ENCODE peak calls at places on chromosomes 12 and 14, in ten cellular contexts. I is pancreas, O is endothelial cell, V is coronary artery, L is lower leg skin, Y is astrocyte of the spinal cord, B is dorsolateral prefrontal cortex, E is brain microvascular endothelial cell, G is GM23338, K is A549. M is an unnamed sample.

GRCh38 chr12:130470969-130471368 is 133.3 kb downstream of the PIWIL1 start:
- DNase-seq in O (no peak), Y (no peak), V (no peak), B (no peak), K (no peak), L (no peak), I (no peak), E (no peak), G (no peak), M (no peak)

GRCh38 chr14:60487211-60487610 is 1.3 kb upstream of the C14orf39 start:
- DNase-seq in I (no peak), O (no peak), B (no peak), L (no peak), Y (no peak), K (no peak), E (no peak), V (no peak), G (no peak), M (no peak)

GRCh38 chr12:113136128-113136989 is 798 bp upstream of the RASAL1 start:
- DNase-seq in K (peak; percentile 55), Y (no peak), G (peak; percentile 55), V (no peak), B (peak; percentile 77), I (no peak), L (no peak), E (no peak), O (no peak), M (no peak)

GRCh38 chr14:49218436-49219092 is 367.6 kb downstream of the RPS29 start:
- DNase-seq in I (no peak), G (no peak), E (peak; percentile 41), Y (peak; percentile 48), K (no peak), L (peak; percentile 81), V (no peak), O (no peak), B (no peak), M (no peak)

GRCh38 chr12:5379737-5380496 is 52.0 kb upstream of the NTF3 start:
- DNase-seq in V (no peak), I (no peak), G (no peak), L (no peak), K (no peak), B (no peak), E (no peak), O (no peak), Y (peak; percentile 5), M (no peak)

GRCh38 chr12:109873653-109874052 is 6.7 kb downstream of the GLTP start:
- DNase-seq in L (no peak), E (no peak), O (no peak), G (no peak), K (no peak), B (no peak), V (no peak), I (no peak), Y (no peak), M (no peak)

GRCh38 chr14:25090716-25091454 is 40.9 kb upstream of the STXBP6 start:
- DNase-seq in E (peak; percentile 1), Y (peak; percentile 41), L (no peak), O (no peak), K (peak; percentile 13), G (peak; percentile 54), I (peak; percentile 61), B (no peak), V (no peak), M (no peak)

GRCh38 chr12:119988440-119988787 is 622 bp upstream of the BICDL1 start:
- DNase-seq in L (no peak), B (no peak), Y (peak; percentile 24), G (no peak), K (no peak), O (no peak), E (peak; percentile 26), V (no peak), I (no peak), M (no peak)

GRCh38 chr14:61475316-61475715 is 153.9 kb downstream of the PRKCH start:
- DNase-seq in K (peak; percentile 80), I (no peak), L (no peak), Y (peak; percentile 80), E (peak; percentile 49), B (no peak), G (peak; percentile 88), O (no peak), V (no peak), M (no peak)

GRCh38 chr12:117533687-117534086 is 172.3 kb upstream of the NOS1 start:
- DNase-seq in Y (no peak), K (no peak), O (no peak), E (no peak), B (no peak), L (no peak), V (no peak), I (no peak), G (no peak), M (no peak)

GRCh38 chr14:91058017-91058675 is 2.3 kb downstream of the RPS6KA5 start:
- DNase-seq in V (no peak), L (no peak), Y (no peak), K (no peak), B (no peak), O (no peak), I (no peak), G (no peak), E (no peak), M (no peak)

GRCh38 chr12:98418357-98419075 is 96.9 kb upstream of the TMPO start:
- DNase-seq in Y (peak; percentile 97), I (peak; percentile 53), L (peak; percentile 97), K (peak; percentile 86), O (no peak), E (peak; percentile 95), B (no peak), V (peak; percentile 96), G (peak; percentile 74), M (peak; percentile 91)

GRCh38 chr12:106764738-106765137 is 9.7 kb upstream of the RIC8B start:
- DNase-seq in Y (no peak), L (no peak), K (peak; percentile 24), B (peak; percentile 33), V (no peak), I (no peak), E (no peak), O (no peak), G (no peak), M (no peak)
- TF ChIP-seq CTCF in Y (no peak), L (no peak), K (no peak), B (peak; percentile 19), V (no peak), I (no peak), E (peak; percentile 17), O (no peak), G (peak; percentile 51), M (peak; percentile 16)

GRCh38 chr14:93972618-93973205 is 3.7 kb downstream of the ASB2 start:
- DNase-seq in O (no peak), G (no peak), Y (no peak), L (no peak), E (no peak), B (no peak), K (no peak), V (no peak), I (no peak), M (no peak)

GRCh38 chr14:93970589-93970966 is 5.8 kb downstream of the ASB2 start:
- DNase-seq in L (no peak), K (peak; percentile 37), V (no peak), O (no peak), Y (no peak), B (no peak), I (peak; percentile 70), E (no peak), G (peak; percentile 46), M (no peak)

GRCh38 chr14:93969082-93969828 is 7.1 kb downstream of the ASB2 start:
- DNase-seq in V (no peak), O (no peak), I (no peak), E (no peak), G (no peak), L (no peak), B (no peak), Y (no peak), K (no peak), M (no peak)

GRCh38 chr14:93971635-93972027 is 4.7 kb downstream of the ASB2 start:
- DNase-seq in L (no peak), V (no peak), O (no peak), G (no peak), I (no peak), K (no peak), Y (no peak), E (no peak), B (no peak), M (no peak)

DNA sequence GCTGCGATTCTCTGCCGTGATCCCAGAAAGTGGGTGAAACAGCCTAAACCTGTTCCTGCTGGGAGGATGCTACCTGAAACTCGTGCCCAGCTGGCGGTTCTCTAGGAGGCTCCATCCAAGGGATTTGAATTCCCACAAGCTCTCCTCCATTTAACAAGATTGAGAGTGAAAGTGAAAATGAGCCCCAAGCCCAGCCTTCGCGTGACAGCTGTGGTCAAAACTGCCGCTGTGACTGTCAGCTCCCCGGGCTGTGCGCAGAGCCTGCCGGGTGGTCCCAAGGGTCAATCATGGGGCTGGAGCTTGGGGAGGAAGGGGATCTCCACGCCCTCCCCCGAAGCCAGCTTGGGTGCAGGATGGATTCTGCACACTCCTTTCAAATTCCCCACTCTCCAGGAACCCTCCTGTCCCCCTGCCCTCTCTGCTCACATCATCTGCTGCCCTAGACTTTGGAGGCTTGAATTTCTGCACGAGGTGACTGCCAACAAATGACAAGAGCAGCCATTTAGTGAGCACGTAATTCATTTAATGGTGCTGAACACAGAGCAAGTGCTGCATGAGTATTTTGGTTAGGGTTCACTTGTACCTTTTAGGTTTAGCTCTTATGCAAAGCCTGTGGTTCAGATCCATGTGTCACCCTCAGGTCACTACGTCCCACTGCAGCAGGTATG is 5.3 kb downstream of the ASB2 start:
- DNase-seq in B (no peak), I (no peak), Y (no peak), K (no peak), V (no peak), E (no peak), G (no peak), L (no peak), O (no peak), M (no peak)
- TF ChIP-seq CTCF in B (no peak), I (no peak), Y (no peak), K (no peak), V (no peak), E (no peak), G (no peak), L (no peak), O (no peak), M (peak; percentile 1)

GRCh38 chr14:37584211-37585100 is 10.6 kb downstream of the FOXA1 start:
- DNase-seq in G (peak; percentile 57), B (no peak), O (no peak), L (no peak), E (no peak), Y (no peak), I (peak; percentile 16), V (no peak), K (no peak), M (no peak)
- TF ChIP-seq CTCF in G (no peak), B (no peak), O (no peak), L (no peak), E (no peak), Y (no peak), I (no peak), V (no peak), K (no peak), M (no peak)

DNA sequence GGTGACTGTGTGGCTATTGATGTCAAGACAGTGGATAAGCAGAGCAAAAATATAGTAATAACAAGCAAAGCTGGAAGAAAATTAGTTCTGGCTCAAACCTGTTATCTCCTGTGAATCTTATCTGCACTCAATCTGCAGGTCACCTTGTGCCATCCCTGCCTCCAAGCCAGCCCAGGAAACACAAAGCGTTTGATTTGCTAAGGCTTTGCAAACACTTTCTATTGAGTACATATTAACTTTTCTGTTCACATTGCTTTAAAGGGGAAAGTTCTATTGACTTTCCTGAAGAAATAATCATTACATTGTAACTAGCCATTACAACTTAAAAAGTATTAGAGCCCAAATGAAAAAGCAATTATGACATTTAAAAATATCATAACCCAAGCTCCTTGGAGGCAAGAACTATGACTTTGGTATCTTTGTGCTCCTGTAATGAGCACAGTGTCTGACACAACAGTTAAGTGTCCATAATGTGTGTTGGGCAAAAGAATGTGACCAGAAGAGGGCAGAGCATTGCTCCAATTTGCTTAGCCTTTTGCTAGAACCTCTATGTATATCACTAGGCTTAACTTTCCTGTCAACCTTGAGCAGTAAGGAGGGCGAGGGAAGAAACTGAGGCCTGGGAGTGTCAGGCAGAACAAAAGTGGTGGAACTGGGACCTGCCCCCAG is 24.7 kb downstream of the SERPINA3 start:
- DNase-seq in E (peak; percentile 23), L (peak; percentile 15), K (peak; percentile 48), Y (no peak), G (peak; percentile 18), V (no peak), B (no peak), I (no peak), O (no peak), M (no peak)
- TF ChIP-seq CTCF in E (peak; percentile 47), L (no peak), K (peak; percentile 36), Y (peak; percentile 30), G (peak; percentile 59), V (no peak), B (no peak), I (no peak), O (no peak), M (peak; percentile 27)

M was measured in osteocyte.